ENCODE peak calls at places on chromosomes 11 and 22, in five cellular contexts. A is GM06990; H is AG10803; X is fibroblast of pulmonary artery; U is CD4-positive, alpha-beta T cell. Y is an unnamed sample.

GRCh38 chr11:108647701-108648527 is 17.0 kb upstream of the DDX10 start:
- DNase-seq in X (peak), H (peak), U (peak), A (peak), Y (peak)

GRCh38 chr11:76654310-76654851 is 16.2 kb downstream of the LRRC32 start:
- DNase-seq in H (peak), U (no peak), X (peak), A (no peak), Y (no peak)

GRCh38 chr11:129895126-129896041 is at the start of gene NFRKB:
- DNase-seq in U (peak), H (peak), X (peak), A (peak), Y (peak)

GRCh38 chr11:55942785-55943392 is 6.7 kb upstream of the OR5I1 start:
- DNase-seq in U (no peak), A (no peak), H (peak), X (peak), Y (no peak)

GRCh38 chr11:41954034-41954433 is 494.6 kb upstream of the LRRC4C start:
- DNase-seq in A (no peak), U (no peak), X (peak), H (peak), Y (no peak)

GRCh38 chr11:120917536-120918239 is 106.2 kb upstream of the TBCEL start:
- DNase-seq in H (no peak), X (no peak), A (no peak), U (no peak), Y (no peak)

GRCh38 chr11:124718801-124719200 is 20.9 kb upstream of the NRGN start:
- DNase-seq in U (no peak), A (no peak), X (no peak), H (no peak), Y (no peak)

GRCh38 chr22:47435826-47436225 is 673.4 kb downstream of the TBC1D22A start:
- DNase-seq in U (no peak), X (no peak), A (no peak), H (no peak), Y (no peak)

GRCh38 chr11:10770626-10771254 is 19.7 kb downstream of the CTR9 start:
- DNase-seq in X (peak), H (peak), U (peak), A (no peak), Y (peak)

GRCh38 chr22:23922921-23923320 is 28.7 kb downstream of the MIF start:
- DNase-seq in A (no peak), X (no peak), U (no peak), H (no peak), Y (no peak)

GRCh38 chr11:70661763-70662501 is 263.6 kb downstream of the CTTN start:
- DNase-seq in A (no peak), X (no peak), H (peak), U (no peak), Y (peak)

GRCh38 chr11:111441443-111441842 is 62.4 kb upstream of the POU2AF1 start:
- DNase-seq in U (no peak), A (no peak), X (peak), H (peak), Y (no peak)

GRCh38 chr11:8812438-8812837 is 98.6 kb upstream of the AKIP1 start:
- DNase-seq in H (peak), U (no peak), A (no peak), X (peak), Y (no peak)

GRCh38 chr11:69249641-69250502 is 44.1 kb upstream of the MYEOV start:
- DNase-seq in H (peak), U (no peak), X (peak), A (no peak), Y (no peak)

GRCh38 chr11:10410844-10411200 is 44.2 kb upstream of the AMPD3 start:
- DNase-seq in H (no peak), U (no peak), X (no peak), A (no peak), Y (no peak)

DNA sequence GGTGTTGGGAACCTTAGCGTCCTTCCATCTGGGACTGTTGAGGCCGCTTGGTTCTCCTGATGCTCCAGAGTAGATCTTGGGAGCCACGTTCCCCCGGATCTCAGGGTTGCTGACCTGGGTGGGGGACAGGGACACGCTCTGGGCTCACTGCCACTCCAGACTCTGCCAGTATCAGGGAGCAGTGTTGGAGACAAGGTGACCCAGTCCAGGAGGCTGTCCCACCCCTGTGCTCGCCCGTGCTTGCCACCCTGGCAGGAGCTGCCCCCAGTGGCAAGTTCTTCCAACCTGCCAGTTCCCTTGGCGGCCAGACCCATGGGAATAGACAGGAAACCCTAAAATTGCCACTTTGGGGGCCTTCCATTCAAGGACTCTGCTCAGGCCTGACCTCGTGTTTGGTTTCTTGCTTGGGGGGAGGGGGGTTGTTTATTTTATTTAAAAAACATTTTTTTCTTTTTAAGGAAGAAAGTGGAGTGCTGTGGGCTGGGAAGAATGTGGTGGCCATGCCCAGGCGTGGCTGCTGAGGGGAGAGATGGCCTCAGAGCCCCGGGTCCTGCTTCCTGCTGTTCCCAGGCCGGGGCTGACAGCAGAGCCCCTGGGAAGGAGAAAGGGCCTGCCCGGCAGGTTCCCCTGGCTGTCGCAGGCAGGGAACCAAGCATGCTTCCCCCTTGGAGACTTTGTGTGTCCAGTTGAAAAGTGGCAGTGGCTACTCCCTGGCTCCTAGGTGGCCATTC is 7.2 kb downstream of the GRK2 start:
- DNase-seq in X (no peak), U (no peak), A (no peak), H (no peak), Y (no peak)
- TF ChIP-seq CTCF in X (no peak), U (no peak), A (peak), H (no peak), Y (no peak)

DNA sequence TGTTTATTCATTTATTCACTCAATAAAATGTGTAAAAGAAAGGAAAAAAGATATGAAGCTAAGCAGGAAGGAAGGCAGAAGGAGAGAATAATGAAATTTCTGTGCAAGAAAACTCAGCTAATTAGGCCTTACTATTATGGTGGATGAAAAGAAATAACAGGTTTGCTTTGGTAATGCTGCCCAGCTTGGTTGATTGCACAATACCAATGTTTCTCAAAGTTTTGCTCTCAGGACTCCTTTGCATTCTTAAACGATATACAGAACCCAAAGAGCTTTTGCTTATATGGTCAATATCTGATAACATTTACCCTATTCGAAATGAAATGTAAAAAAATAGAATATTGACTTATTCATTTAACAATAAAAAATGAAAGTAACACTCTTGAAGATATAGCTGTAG is 7.3 kb upstream of the CTSC start:
- DNase-seq in X (no peak), A (no peak), U (no peak), H (no peak), Y (no peak)
- TF ChIP-seq CTCF in X (no peak), A (no peak), U (no peak), H (no peak), Y (no peak)

DNA sequence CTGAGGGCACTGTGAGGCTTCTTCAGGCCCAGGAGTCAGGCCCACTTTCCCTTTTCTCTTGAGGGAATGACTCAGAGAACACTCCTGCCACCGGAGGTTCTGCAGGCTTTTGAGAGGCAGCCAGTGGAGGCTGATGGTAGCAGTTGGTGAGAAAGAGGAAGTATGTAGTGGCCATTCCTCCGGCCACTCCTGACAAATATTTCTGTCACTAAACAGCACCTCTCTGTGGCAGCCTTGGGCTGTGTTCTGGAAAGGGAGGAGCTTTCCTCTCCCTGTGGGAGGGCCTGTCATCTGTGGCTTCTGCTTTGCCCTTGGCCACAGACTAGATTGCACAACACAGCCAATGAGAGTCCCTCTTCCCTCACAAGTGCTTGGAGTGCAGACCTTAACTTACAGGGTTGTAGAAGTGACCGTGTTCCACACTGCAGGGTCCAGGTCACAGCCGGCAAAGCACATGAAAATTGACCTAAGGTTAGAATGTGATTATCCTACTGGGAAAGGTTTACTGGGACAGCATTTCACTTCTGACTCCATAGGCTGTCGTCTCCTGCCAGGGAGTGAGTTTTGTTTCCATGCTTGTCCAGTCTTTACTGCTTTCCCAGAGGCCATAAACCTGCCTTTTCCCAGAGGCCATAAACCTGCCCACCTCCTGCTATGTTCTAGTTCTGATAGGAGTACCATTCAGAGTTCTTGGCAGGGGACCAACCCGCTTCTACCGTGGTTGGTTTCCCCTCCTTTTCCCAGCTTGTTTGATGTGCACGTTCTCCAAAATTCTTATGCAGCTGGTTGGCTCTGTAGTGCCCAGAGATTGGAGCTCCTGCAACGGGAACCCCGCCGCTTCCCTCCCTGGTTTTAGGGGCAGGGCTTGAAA is 33.3 kb downstream of the MARK2 start:
- DNase-seq in X (peak), U (peak), H (peak), A (peak), Y (peak)
- TF ChIP-seq CTCF in X (peak), U (no peak), H (peak), A (peak), Y (peak)

GRCh38 chr11:60891103-60891741 is 15.2 kb downstream of the PRPF19 start:
- DNase-seq in H (no peak), X (peak), U (no peak), A (no peak), Y (no peak)

GRCh38 chr11:60889869-60890311 is 16.5 kb downstream of the PRPF19 start:
- DNase-seq in U (no peak), X (no peak), H (no peak), A (no peak), Y (no peak)

GRCh38 chr11:60890696-60891095 is 15.7 kb downstream of the PRPF19 start:
- DNase-seq in H (no peak), A (no peak), X (no peak), U (no peak), Y (no peak)

GRCh38 chr11:60887531-60887930 is 18.9 kb downstream of the PRPF19 start:
- DNase-seq in H (peak), X (peak), U (peak), A (no peak), Y (no peak)
- TF ChIP-seq CTCF in H (peak), X (peak), U (no peak), A (peak), Y (peak)